ENCODE peak calls at places on chromosome 1, in nine cellular contexts. F, K, C, H, V, T, B, L and X are unnamed samples.
A peak's percentile ranks its signal among the peaks of the same experiment; 100 is the strongest.

GRCh38 chr1:210633636-210634035 is 304.9 kb downstream of the HHAT start:
- DNase-seq in B (no peak), F (no peak), C (no peak), V (no peak), L (no peak), K (no peak), H (no peak), T (peak; percentile 23), X (no peak)

GRCh38 chr1:183887826-183888819 is 83.2 kb downstream of the RGL1 start:
- DNase-seq in F (no peak), H (no peak), K (no peak), T (no peak), V (no peak), C (no peak), B (no peak), L (no peak), X (no peak)

GRCh38 chr1:13543927-13544556 is 30.2 kb upstream of the LRRC38 start:
- DNase-seq in L (no peak), B (peak; percentile 57), C (no peak), T (peak; percentile 60), F (no peak), H (no peak), V (peak; percentile 36), K (peak; percentile 12), X (no peak)

GRCh38 chr1:29574871-29575270 is 338.5 kb downstream of the PTPRU start:
- DNase-seq in C (no peak), H (no peak), T (no peak), V (no peak), B (no peak), F (no peak), K (no peak), L (no peak), X (no peak)

GRCh38 chr1:223337174-223337869 is 26.7 kb downstream of the SUSD4 start:
- DNase-seq in C (no peak), H (no peak), T (no peak), F (no peak), K (no peak), B (peak; percentile 35), V (no peak), L (peak; percentile 18), X (no peak)

GRCh38 chr1:212020975-212021374 is 14.4 kb downstream of the INTS7 start:
- DNase-seq in T (no peak), V (no peak), L (no peak), C (no peak), B (no peak), H (no peak), F (no peak), K (no peak), X (no peak)

GRCh38 chr1:61828814-61829213 is 86.5 kb downstream of the PATJ start:
- DNase-seq in H (no peak), V (no peak), T (no peak), C (no peak), F (no peak), K (no peak), B (no peak), L (no peak), X (no peak)

GRCh38 chr1:35278886-35279554 is 10.5 kb downstream of the ZMYM4 start:
- DNase-seq in K (no peak), V (no peak), T (no peak), L (no peak), F (no peak), C (no peak), B (no peak), H (peak; percentile 60), X (no peak)

GRCh38 chr1:59560807-59561450 is 253.8 kb upstream of the HOOK1 start:
- DNase-seq in B (no peak), H (no peak), T (no peak), C (no peak), F (no peak), L (no peak), K (no peak), V (no peak), X (no peak)

GRCh38 chr1:59554011-59554673 is 257.2 kb downstream of the FGGY start:
- DNase-seq in F (no peak), V (no peak), T (no peak), H (no peak), K (no peak), L (no peak), B (no peak), C (no peak), X (no peak)

GRCh38 chr1:59556802-59557548 is 257.8 kb upstream of the HOOK1 start:
- DNase-seq in K (no peak), V (no peak), T (no peak), B (peak; percentile 45), C (no peak), H (no peak), F (no peak), L (no peak), X (no peak)

GRCh38 chr1:59554752-59555151 is 257.9 kb downstream of the FGGY start:
- DNase-seq in F (no peak), K (no peak), H (no peak), B (no peak), V (no peak), L (no peak), T (no peak), C (no peak), X (no peak)

DNA sequence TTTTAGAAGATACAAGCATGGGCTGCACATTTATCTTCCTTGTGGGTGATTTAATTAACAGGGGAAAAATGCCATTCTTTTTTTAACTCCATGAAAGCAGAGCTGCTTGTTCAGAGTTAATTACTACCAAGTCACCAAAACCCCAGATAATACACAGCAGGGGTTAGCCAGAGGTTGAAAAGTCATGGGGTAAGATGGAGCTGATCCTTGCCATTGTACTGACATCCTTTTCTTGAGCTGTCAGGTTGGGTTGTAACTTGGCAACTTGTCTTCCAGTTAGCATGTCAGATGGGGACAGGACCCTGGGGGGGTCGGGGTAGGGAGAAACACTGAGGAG is 257.2 kb upstream of the HOOK1 start:
- DNase-seq in K (no peak), C (no peak), B (no peak), T (no peak), H (no peak), L (no peak), V (no peak), F (no peak), X (no peak)
- H3K4me3 ChIP-seq in K (no peak overlapping the region), C (no peak overlapping the region), B (no peak overlapping the region), T (no peak overlapping the region), H (no peak overlapping the region), L (no peak overlapping the region), V (no peak overlapping the region), F (no peak overlapping the region), X (no peak overlapping the region)

GRCh38 chr1:155223017-155223416 is 14.5 kb downstream of the MTX1 start:
- DNase-seq in F (no peak), T (no peak), C (no peak), B (no peak), L (no peak), K (no peak), V (no peak), H (no peak), X (no peak)

GRCh38 chr1:155226188-155226909 is 17.9 kb downstream of the MTX1 start:
- DNase-seq in F (no peak), B (peak; percentile 78), H (peak; percentile 78), C (peak; percentile 55), K (peak; percentile 82), T (peak; percentile 79), L (peak; percentile 95), V (peak; percentile 84), X (peak; percentile 26)

GRCh38 chr1:155228096-155228427 is 19.6 kb downstream of the MTX1 start:
- DNase-seq in C (no peak), L (no peak), H (no peak), V (no peak), F (no peak), T (no peak), B (no peak), K (no peak), X (no peak)

GRCh38 chr1:155226910-155227260 is 18.4 kb downstream of the MTX1 start:
- DNase-seq in H (peak; percentile 35), T (peak; percentile 35), F (no peak), K (no peak), C (no peak), B (peak; percentile 49), V (peak; percentile 56), L (peak; percentile 89), X (no peak)

DNA sequence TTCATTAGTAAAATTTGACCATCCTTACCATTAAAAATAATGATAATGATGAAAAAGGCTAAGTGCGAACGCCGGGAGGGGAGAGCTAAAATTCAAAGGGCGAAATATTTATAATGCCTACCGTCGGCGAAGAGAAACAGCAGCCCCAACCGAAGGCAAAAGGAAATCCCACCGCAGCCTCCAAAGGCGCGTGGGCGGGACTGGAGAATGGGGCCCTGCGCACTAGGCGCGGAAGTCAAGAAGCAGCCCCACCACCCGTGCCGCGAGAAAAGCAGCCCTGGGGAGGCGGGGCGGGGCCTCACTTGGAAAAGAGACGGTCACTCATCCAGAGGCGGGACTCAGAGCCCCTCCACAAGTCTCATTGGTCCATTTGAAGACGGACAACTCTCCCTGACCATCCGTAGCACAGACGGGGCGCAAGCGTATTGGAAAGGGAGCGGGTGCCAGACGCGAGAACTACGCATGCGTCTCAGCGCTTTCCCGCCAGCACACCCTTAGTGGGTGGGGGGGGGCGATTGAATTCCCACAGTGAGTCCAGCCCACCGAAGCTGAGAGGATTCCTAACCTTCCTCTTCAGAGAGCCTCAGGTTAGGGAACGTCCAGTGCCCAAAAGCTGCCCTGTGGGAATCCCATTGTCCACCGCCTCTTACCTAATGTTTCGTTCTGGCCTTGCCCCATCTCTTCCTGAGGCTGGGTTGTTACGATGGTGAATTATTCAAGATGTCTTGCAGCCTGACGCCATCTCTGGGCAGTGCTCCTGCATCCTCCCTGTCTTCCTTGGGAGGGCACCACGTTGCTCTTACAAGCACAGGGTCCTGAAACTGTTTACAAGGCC is 19.0 kb downstream of the MTX1 start:
- DNase-seq in T (peak; percentile 99), F (peak; percentile 96), H (peak; percentile 99), K (peak; percentile 97), L (peak; percentile 100), B (peak; percentile 99), C (peak; percentile 92), V (peak; percentile 98), X (peak; percentile 98)
- TF ChIP-seq CTCF in T (no peak), F (no peak), H (no peak), K (no peak), L (peak; percentile 54), B (no peak), C (no peak), V (no peak), X (no peak)

GRCh38 chr1:21299780-21300395 is 9.6 kb upstream of the ECE1 start:
- DNase-seq in L (no peak), C (no peak), H (no peak), V (no peak), T (no peak), B (no peak), K (no peak), F (no peak), X (no peak)

GRCh38 chr1:21302747-21303715 is 12.8 kb upstream of the ECE1 start:
- DNase-seq in H (peak; percentile 78), T (no peak), F (no peak), K (no peak), C (no peak), B (no peak), L (peak; percentile 20), V (no peak), X (peak; percentile 77)

GRCh38 chr1:21300774-21301173 is 10.5 kb upstream of the ECE1 start:
- DNase-seq in C (no peak), F (no peak), T (no peak), H (no peak), B (no peak), K (no peak), L (no peak), V (no peak), X (no peak)

GRCh38 chr1:21304488-21304887 is 14.2 kb upstream of the ECE1 start:
- DNase-seq in C (no peak), L (peak; percentile 31), K (no peak), B (no peak), F (no peak), T (no peak), V (no peak), H (no peak), X (no peak)

DNA sequence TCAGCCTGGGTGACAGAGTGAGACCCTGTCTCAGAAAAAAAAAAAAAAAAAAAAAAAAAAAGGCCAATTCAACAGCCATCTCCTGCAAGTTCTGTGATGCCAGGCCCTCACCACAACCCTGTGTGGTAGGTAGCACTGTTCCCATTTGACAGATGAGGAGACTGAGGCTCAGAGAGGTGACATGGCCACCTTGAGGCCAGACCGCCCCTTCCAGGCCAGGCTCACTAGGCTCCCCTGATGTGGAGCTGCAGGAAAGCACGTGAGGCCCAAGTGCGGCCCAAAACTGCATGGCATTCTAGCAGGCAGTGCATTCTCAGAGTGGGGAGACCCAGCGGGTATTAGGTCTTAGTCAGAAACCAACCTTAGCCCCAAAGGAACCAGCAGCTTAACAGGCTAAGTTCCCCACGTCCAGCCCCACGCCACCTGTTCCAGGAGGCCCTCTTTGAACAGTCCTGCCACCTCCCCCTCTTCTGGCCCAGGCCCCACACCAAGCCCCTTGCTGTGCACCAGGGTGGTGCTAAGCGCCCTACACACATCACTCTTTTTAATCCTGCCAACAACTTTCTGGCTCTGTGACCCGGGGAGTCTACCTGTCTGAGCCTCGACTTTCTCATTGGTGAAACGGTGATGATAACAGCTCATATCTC is 11.7 kb upstream of the ECE1 start:
- DNase-seq in L (peak; percentile 95), H (no peak), B (no peak), C (no peak), T (no peak), F (no peak), K (no peak), V (no peak), X (no peak)
- H3K27ac ChIP-seq in L (peak overlapping the region; percentile 79), H (no peak overlapping the region), B (no peak overlapping the region), C (no peak overlapping the region), T (no peak overlapping the region), F (no peak overlapping the region), K (no peak overlapping the region), V (no peak overlapping the region), X (peak overlapping the region; percentile 93)

DNA sequence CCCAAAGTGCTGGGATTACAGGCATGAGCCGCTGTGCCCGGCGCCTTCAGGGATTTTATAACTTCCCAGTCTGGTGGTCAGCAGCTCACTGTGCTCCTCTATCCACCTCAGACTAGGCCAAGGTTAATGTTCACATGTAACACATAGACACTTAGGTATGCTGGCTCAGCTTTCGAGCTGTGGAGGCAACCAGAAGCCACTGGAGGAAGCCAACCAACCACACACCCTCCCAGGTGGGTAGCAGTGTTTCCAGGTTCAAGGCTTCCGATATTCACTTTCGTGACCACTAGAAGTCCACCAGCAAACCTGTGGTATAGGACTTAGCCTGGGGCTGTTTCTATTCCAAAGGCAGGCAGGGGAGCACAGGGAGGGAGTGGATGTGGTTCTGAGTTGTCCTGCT is 255.9 kb upstream of the KIAA0040 start:
- DNase-seq in C (no peak), H (no peak), V (no peak), F (no peak), B (no peak), T (no peak), K (no peak), L (no peak), X (no peak)
- H3K4me3 ChIP-seq in C (no peak overlapping the region), H (no peak overlapping the region), V (no peak overlapping the region), F (no peak overlapping the region), B (no peak overlapping the region), T (no peak overlapping the region), K (no peak overlapping the region), L (no peak overlapping the region), X (no peak overlapping the region)